ENCODE peak calls at places on chromosome 19, in five cellular contexts. One of them, this sample, is unnamed.

GRCh38 chr19:45428385-45429231 is 4.9 kb upstream of the ERCC1 start:
- DNase-seq in epithelial cell of esophagus: no peak
- DNase-seq in lower leg skin: no peak
- DNase-seq in fibroblast of mammary gland: peak; percentile 41
- DNase-seq in HFFc6: no peak
- DNase-seq in this sample: no peak

GRCh38 chr19:11324079-11324661 is 15.3 kb downstream of the RAB3D start:
- DNase-seq in epithelial cell of esophagus: peak; percentile 94
- DNase-seq in lower leg skin: peak; percentile 84
- DNase-seq in fibroblast of mammary gland: peak; percentile 94
- DNase-seq in HFFc6: peak; percentile 86
- DNase-seq in this sample: peak; percentile 90

GRCh38 chr19:56015756-56016155 is 29.2 kb downstream of the NLRP5 start:
- DNase-seq in epithelial cell of esophagus: no peak
- DNase-seq in lower leg skin: no peak
- DNase-seq in fibroblast of mammary gland: no peak
- DNase-seq in HFFc6: no peak
- DNase-seq in this sample: no peak

GRCh38 chr19:1469936-1470863 is 8.8 kb downstream of the C19orf25 start:
- DNase-seq in epithelial cell of esophagus: peak; percentile 64
- DNase-seq in lower leg skin: no peak
- DNase-seq in fibroblast of mammary gland: no peak
- DNase-seq in HFFc6: no peak
- DNase-seq in this sample: no peak

GRCh38 chr19:18202759-18203407 is 959 bp downstream of the RAB3A start:
- DNase-seq in epithelial cell of esophagus: no peak
- DNase-seq in lower leg skin: peak; percentile 34
- DNase-seq in fibroblast of mammary gland: peak; percentile 15
- DNase-seq in HFFc6: no peak
- DNase-seq in this sample: no peak

GRCh38 chr19:30846102-30846501 is 473.9 kb downstream of the ZNF536 start:
- DNase-seq in epithelial cell of esophagus: no peak
- DNase-seq in lower leg skin: no peak
- DNase-seq in fibroblast of mammary gland: no peak
- DNase-seq in HFFc6: no peak
- DNase-seq in this sample: no peak

GRCh38 chr19:32336259-32337111 is 8.9 kb upstream of the ZNF507 start:
- DNase-seq in epithelial cell of esophagus: peak; percentile 33
- DNase-seq in lower leg skin: no peak
- DNase-seq in fibroblast of mammary gland: peak; percentile 64
- DNase-seq in HFFc6: no peak
- DNase-seq in this sample: no peak

GRCh38 chr19:34217952-34218817 is 36.2 kb upstream of the GARRE1 start:
- DNase-seq in epithelial cell of esophagus: peak; percentile 81
- DNase-seq in lower leg skin: no peak
- DNase-seq in fibroblast of mammary gland: peak; percentile 97
- DNase-seq in HFFc6: peak; percentile 92
- DNase-seq in this sample: peak; percentile 97

GRCh38 chr19:17450264-17451075 is 2.0 kb upstream of the TMEM221 start:
- DNase-seq in epithelial cell of esophagus: peak; percentile 98
- DNase-seq in lower leg skin: no peak
- DNase-seq in fibroblast of mammary gland: no peak
- DNase-seq in HFFc6: no peak
- DNase-seq in this sample: no peak

GRCh38 chr19:21256722-21257121 is 72.5 kb downstream of the ZNF708 start:
- DNase-seq in epithelial cell of esophagus: peak; percentile 69
- DNase-seq in lower leg skin: no peak
- DNase-seq in fibroblast of mammary gland: peak; percentile 12
- DNase-seq in HFFc6: peak; percentile 26
- DNase-seq in this sample: no peak

GRCh38 chr19:36115453-36116343 is at the start of gene TBCB:
- DNase-seq in epithelial cell of esophagus: no peak
- DNase-seq in lower leg skin: peak; percentile 77
- DNase-seq in fibroblast of mammary gland: peak; percentile 31
- DNase-seq in HFFc6: no peak
- DNase-seq in this sample: no peak

GRCh38 chr19:2255982-2256685 is at the start of gene JSRP1:
- DNase-seq in epithelial cell of esophagus: no peak
- DNase-seq in lower leg skin: no peak
- DNase-seq in fibroblast of mammary gland: no peak
- DNase-seq in HFFc6: no peak
- DNase-seq in this sample: no peak

GRCh38 chr19:35856546-35857149 is at the start of gene KIRREL2:
- DNase-seq in epithelial cell of esophagus: no peak
- DNase-seq in lower leg skin: no peak
- DNase-seq in fibroblast of mammary gland: no peak
- DNase-seq in HFFc6: no peak
- DNase-seq in this sample: no peak

GRCh38 chr19:28632357-28633076 is 580.4 kb downstream of the UQCRFS1 start:
- DNase-seq in epithelial cell of esophagus: no peak
- DNase-seq in lower leg skin: no peak
- DNase-seq in fibroblast of mammary gland: no peak
- DNase-seq in HFFc6: no peak
- DNase-seq in this sample: no peak
- TF ChIP-seq CTCF in epithelial cell of esophagus: no peak
- TF ChIP-seq CTCF in lower leg skin: no peak
- TF ChIP-seq CTCF in fibroblast of mammary gland: no peak
- TF ChIP-seq CTCF in HFFc6: no peak
- TF ChIP-seq CTCF in this sample: no peak

DNA sequence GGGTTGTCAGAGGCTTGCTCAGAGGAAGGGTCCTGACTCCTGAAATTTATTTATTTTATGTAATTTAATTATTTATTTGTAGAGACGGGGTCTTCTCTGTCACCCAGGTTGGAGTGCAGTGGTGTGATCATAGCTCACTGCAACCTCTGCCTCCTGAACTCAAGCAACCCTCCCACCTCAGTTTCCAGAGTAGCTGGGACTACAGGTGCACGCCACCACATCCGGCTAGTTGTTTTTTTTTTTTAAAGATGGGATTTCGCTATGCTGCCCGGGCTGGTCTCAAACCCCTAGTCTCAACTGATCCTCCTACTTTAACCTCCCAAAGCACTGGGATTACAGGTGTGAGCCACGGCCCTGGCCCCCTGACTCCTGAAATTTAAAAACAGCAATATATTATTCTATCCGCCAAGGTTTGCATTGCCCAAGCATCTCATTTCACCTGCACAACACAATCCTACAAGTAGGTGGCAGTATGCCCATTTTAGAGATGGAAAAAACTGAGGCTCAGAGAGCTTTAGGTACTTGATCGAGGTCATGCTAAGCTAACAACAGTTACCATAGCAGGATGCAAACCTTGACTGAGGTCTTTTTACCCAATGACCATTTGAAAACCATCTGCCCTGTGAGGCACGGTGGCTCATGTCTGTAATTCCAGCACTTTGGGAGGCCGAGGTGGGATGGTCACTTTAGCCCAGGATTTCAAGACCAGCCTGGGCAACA is 18.1 kb downstream of the ARHGEF18 start:
- DNase-seq in epithelial cell of esophagus: peak; percentile 54
- DNase-seq in lower leg skin: no peak
- DNase-seq in fibroblast of mammary gland: peak; percentile 66
- DNase-seq in HFFc6: peak; percentile 16
- DNase-seq in this sample: no peak
- TF ChIP-seq CTCF in epithelial cell of esophagus: peak; percentile 42
- TF ChIP-seq CTCF in lower leg skin: no peak
- TF ChIP-seq CTCF in fibroblast of mammary gland: peak; percentile 45
- TF ChIP-seq CTCF in HFFc6: peak; percentile 67
- TF ChIP-seq CTCF in this sample: peak; percentile 30

GRCh38 chr19:46812898-46813569 is 24.6 kb upstream of the SLC1A5 start:
- DNase-seq in epithelial cell of esophagus: no peak
- DNase-seq in lower leg skin: no peak
- DNase-seq in fibroblast of mammary gland: no peak
- DNase-seq in HFFc6: no peak
- DNase-seq in this sample: no peak

GRCh38 chr19:46821512-46822359 is 28.9 kb downstream of the AP2S1 start:
- DNase-seq in epithelial cell of esophagus: no peak
- DNase-seq in lower leg skin: no peak
- DNase-seq in fibroblast of mammary gland: no peak
- DNase-seq in HFFc6: no peak
- DNase-seq in this sample: no peak

GRCh38 chr19:46818812-46819211 is 30.4 kb upstream of the SLC1A5 start:
- DNase-seq in epithelial cell of esophagus: no peak
- DNase-seq in lower leg skin: no peak
- DNase-seq in fibroblast of mammary gland: peak; percentile 53
- DNase-seq in HFFc6: peak; percentile 11
- DNase-seq in this sample: no peak

GRCh38 chr19:46813570-46814358 is 25.4 kb upstream of the SLC1A5 start:
- DNase-seq in epithelial cell of esophagus: peak; percentile 14
- DNase-seq in lower leg skin: no peak
- DNase-seq in fibroblast of mammary gland: peak; percentile 72
- DNase-seq in HFFc6: peak; percentile 43
- DNase-seq in this sample: no peak

GRCh38 chr19:46815833-46816627 is 27.6 kb upstream of the SLC1A5 start:
- DNase-seq in epithelial cell of esophagus: no peak
- DNase-seq in lower leg skin: no peak
- DNase-seq in fibroblast of mammary gland: no peak
- DNase-seq in HFFc6: no peak
- DNase-seq in this sample: no peak
- TF ChIP-seq CTCF in epithelial cell of esophagus: no peak
- TF ChIP-seq CTCF in lower leg skin: no peak
- TF ChIP-seq CTCF in fibroblast of mammary gland: no peak
- TF ChIP-seq CTCF in HFFc6: no peak
- TF ChIP-seq CTCF in this sample: no peak

DNA sequence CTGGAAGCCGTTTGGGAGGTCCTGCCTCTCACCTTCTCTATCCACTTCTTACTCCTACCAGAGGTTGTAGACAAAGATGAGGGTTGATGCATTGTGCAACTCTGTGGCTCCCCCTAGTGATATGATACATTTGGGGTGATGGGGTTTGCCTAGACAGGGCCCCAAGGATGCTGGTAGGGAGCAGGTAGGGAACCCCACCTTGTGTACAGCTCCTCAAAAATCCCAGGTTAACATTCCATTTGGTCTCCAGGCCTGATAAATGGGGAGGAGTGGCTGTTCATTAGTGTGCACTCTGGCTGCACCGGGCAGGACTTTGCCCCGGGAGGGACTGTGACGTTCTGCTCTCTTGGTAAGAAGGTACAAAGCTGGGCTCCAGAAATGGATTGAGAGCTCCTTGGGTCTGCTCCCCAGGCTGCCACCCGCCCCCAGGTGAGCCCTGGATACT is 19.2 kb downstream of the SIGLEC8 start:
- DNase-seq in epithelial cell of esophagus: peak; percentile 15
- DNase-seq in lower leg skin: no peak
- DNase-seq in fibroblast of mammary gland: peak; percentile 16
- DNase-seq in HFFc6: peak; percentile 15
- DNase-seq in this sample: no peak
- TF ChIP-seq CTCF in epithelial cell of esophagus: peak; percentile 11
- TF ChIP-seq CTCF in lower leg skin: no peak
- TF ChIP-seq CTCF in fibroblast of mammary gland: peak; percentile 39
- TF ChIP-seq CTCF in HFFc6: peak; percentile 64
- TF ChIP-seq CTCF in this sample: no peak